ENCODE peak calls at places on chromosomes 12 and 14, in four cellular contexts. One of them, this sample, is unnamed.

GRCh38 chr14:31934767-31935266 is 142.3 kb upstream of the ARHGAP5 start:
- DNase-seq in HS-5: no peak
- DNase-seq in Right ventricle myocardium superior: no peak
- DNase-seq in body of pancreas: peak
- DNase-seq in this sample: no peak

GRCh38 chr12:91620422-91620821 is 437.8 kb upstream of the DCN start:
- DNase-seq in HS-5: no peak
- DNase-seq in Right ventricle myocardium superior: no peak
- DNase-seq in body of pancreas: no peak
- DNase-seq in this sample: no peak

GRCh38 chr14:77498984-77499527 is 440 bp upstream of the ISM2 start:
- DNase-seq in HS-5: no peak
- DNase-seq in Right ventricle myocardium superior: no peak
- DNase-seq in body of pancreas: no peak
- DNase-seq in this sample: no peak

GRCh38 chr12:85784096-85784720 is 52.0 kb downstream of the RASSF9 start:
- DNase-seq in HS-5: no peak
- DNase-seq in Right ventricle myocardium superior: no peak
- DNase-seq in body of pancreas: no peak
- DNase-seq in this sample: no peak

GRCh38 chr12:132341318-132342050 is 12.1 kb upstream of the GALNT9 start:
- DNase-seq in HS-5: no peak
- DNase-seq in Right ventricle myocardium superior: no peak
- DNase-seq in body of pancreas: no peak
- DNase-seq in this sample: no peak

GRCh38 chr12:25151476-25151875 is 43.5 kb downstream of the DNAI7 start:
- DNase-seq in HS-5: peak
- DNase-seq in Right ventricle myocardium superior: no peak
- DNase-seq in body of pancreas: peak
- DNase-seq in this sample: no peak

GRCh38 chr14:51473808-51474207 is 177.9 kb upstream of the FRMD6 start:
- DNase-seq in HS-5: peak
- DNase-seq in Right ventricle myocardium superior: no peak
- DNase-seq in body of pancreas: no peak
- DNase-seq in this sample: no peak

GRCh38 chr14:58922211-58922940 is 266.1 kb upstream of the DAAM1 start:
- DNase-seq in HS-5: no peak
- DNase-seq in Right ventricle myocardium superior: no peak
- DNase-seq in body of pancreas: no peak
- DNase-seq in this sample: no peak

GRCh38 chr14:30681752-30682355 is 59.7 kb downstream of the SCFD1 start:
- DNase-seq in HS-5: no peak
- DNase-seq in Right ventricle myocardium superior: no peak
- DNase-seq in body of pancreas: no peak
- DNase-seq in this sample: no peak

GRCh38 chr12:91163116-91163515 is 19.5 kb downstream of the DCN start:
- DNase-seq in HS-5: no peak
- DNase-seq in Right ventricle myocardium superior: no peak
- DNase-seq in body of pancreas: no peak
- DNase-seq in this sample: no peak

GRCh38 chr14:97976861-97977260 is 1179.7 kb downstream of the VRK1 start:
- DNase-seq in HS-5: no peak
- DNase-seq in Right ventricle myocardium superior: peak
- DNase-seq in body of pancreas: peak
- DNase-seq in this sample: no peak